ENCODE peak calls at places on chromosomes 6 and 20, in four cellular contexts. One of them, this sample, is unnamed. For H3K4me1, the result is how much of the 10 kb centered on the place peaks cover.

GRCh38 chr6:50824505-50824904 is 5.8 kb downstream of the TFAP2B start:
- DNase-seq in thoracic aorta: no peak
- DNase-seq in upper lobe of right lung: no peak
- DNase-seq in IMR-90: no peak
- DNase-seq in this sample: no peak

GRCh38 chr6:166365221-166365620 is 17.5 kb downstream of the MPC1 start:
- DNase-seq in thoracic aorta: peak
- DNase-seq in IMR-90: peak
- DNase-seq in upper lobe of right lung: no peak
- DNase-seq in this sample: no peak

GRCh38 chr6:32153835-32154513 is at the start of gene PPT2:
- DNase-seq in IMR-90: peak
- DNase-seq in upper lobe of right lung: peak
- DNase-seq in thoracic aorta: peak
- DNase-seq in this sample: peak

GRCh38 chr6:38131527-38131965 is 312.0 kb downstream of the ZFAND3 start:
- DNase-seq in thoracic aorta: no peak
- DNase-seq in IMR-90: peak
- DNase-seq in upper lobe of right lung: no peak
- DNase-seq in this sample: no peak

GRCh38 chr6:53066059-53066406 is 829 bp downstream of the FBXO9 start:
- DNase-seq in IMR-90: peak
- DNase-seq in upper lobe of right lung: peak
- DNase-seq in thoracic aorta: no peak
- DNase-seq in this sample: peak

GRCh38 chr6:97586344-97586743 is 303.3 kb upstream of the MMS22L start:
- DNase-seq in IMR-90: peak
- DNase-seq in thoracic aorta: no peak
- DNase-seq in upper lobe of right lung: no peak
- DNase-seq in this sample: no peak

GRCh38 chr6:166556336-166556735 is 30.1 kb downstream of the RAMACL start:
- DNase-seq in IMR-90: peak
- DNase-seq in upper lobe of right lung: no peak
- DNase-seq in thoracic aorta: no peak
- DNase-seq in this sample: no peak

GRCh38 chr6:30216096-30216495 is 2.9 kb upstream of the TRIM26 start:
- DNase-seq in thoracic aorta: no peak
- DNase-seq in upper lobe of right lung: no peak
- DNase-seq in IMR-90: no peak
- DNase-seq in this sample: no peak

GRCh38 chr20:33789109-33789857 is 21.9 kb upstream of the CHMP4B start:
- DNase-seq in thoracic aorta: peak
- DNase-seq in upper lobe of right lung: peak
- DNase-seq in IMR-90: peak
- DNase-seq in this sample: peak

GRCh38 chr6:25253371-25253770 is 25.8 kb upstream of the CARMIL1 start:
- DNase-seq in IMR-90: no peak
- DNase-seq in upper lobe of right lung: no peak
- DNase-seq in thoracic aorta: no peak
- DNase-seq in this sample: no peak

GRCh38 chr6:95294047-95294446 is 283.3 kb upstream of the MANEA start:
- DNase-seq in IMR-90: no peak
- DNase-seq in thoracic aorta: no peak
- DNase-seq in upper lobe of right lung: no peak
- DNase-seq in this sample: no peak

GRCh38 chr6:18413320-18413830 is 26.2 kb downstream of the RNF144B start:
- DNase-seq in IMR-90: no peak
- DNase-seq in upper lobe of right lung: no peak
- DNase-seq in thoracic aorta: no peak
- DNase-seq in this sample: no peak

GRCh38 chr6:146336200-146336599 is 207.4 kb upstream of the RAB32 start:
- DNase-seq in upper lobe of right lung: no peak
- DNase-seq in thoracic aorta: no peak
- DNase-seq in IMR-90: no peak
- DNase-seq in this sample: no peak

DNA sequence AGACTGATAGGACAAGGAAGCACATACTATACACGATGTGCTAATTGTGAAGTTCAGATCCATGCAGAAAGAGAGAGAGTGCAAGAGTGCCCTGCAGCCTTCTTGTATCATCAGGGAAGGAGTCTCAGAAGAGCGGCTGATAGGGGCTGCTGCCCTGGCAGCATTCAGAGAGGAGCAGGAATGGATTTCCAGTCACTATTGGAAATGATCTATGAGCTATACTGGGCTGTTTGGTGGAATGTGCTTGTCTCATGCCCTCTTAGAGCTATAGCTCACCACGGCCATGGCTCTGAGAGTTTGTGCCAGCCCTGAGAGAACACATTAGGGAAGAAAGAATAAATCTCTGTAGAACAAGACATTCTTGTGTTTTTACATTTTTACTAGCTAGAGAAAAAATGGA is 212.6 kb upstream of the RAB32 start:
- DNase-seq in upper lobe of right lung: no peak
- DNase-seq in thoracic aorta: no peak
- DNase-seq in IMR-90: no peak
- DNase-seq in this sample: no peak
- H3K4me1 ChIP-seq in upper lobe of right lung: under half
- H3K4me1 ChIP-seq in thoracic aorta: under half
- H3K4me1 ChIP-seq in IMR-90: under half
- H3K4me1 ChIP-seq in this sample: under half

DNA sequence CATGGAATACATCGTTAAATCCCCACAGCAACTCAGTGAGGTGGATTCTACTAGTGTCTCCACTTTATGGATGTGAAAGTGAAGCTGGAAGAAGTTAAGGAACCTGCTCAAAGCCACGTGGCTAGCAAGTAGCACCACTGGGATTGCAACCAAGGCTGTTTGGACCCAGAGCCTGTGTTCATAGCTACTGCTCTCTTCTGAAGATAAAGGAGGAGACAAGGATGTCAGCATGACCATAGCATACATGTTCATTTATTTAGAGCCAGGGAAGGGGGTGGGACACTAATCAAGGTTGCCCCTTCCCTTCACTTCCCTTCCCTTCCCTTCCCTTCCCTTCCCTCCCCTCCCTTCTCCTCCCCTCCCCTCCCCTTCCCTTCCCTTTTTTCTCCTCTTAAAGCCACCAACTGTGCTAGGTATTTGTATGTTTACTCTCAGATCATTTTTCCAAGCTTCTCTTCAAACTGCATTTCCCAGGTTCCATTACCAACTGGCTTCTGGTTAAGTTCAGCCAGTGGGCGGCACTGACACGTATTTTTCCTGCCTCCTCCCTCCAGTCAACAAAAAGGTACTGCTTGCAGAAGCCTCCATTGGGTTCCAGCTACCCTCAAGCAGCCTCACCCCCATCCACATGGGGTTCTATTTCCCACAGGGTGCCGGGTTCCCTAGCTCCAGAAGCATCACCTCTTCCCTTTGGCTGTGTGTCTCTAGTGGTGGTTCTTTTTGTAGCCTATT is 134.9 kb downstream of the BCAS1 start:
- DNase-seq in IMR-90: no peak
- DNase-seq in thoracic aorta: no peak
- DNase-seq in upper lobe of right lung: no peak
- DNase-seq in this sample: no peak
- H3K4me1 ChIP-seq in IMR-90: under half
- H3K4me1 ChIP-seq in thoracic aorta: under half
- H3K4me1 ChIP-seq in upper lobe of right lung: under half
- H3K4me1 ChIP-seq in this sample: under half

DNA sequence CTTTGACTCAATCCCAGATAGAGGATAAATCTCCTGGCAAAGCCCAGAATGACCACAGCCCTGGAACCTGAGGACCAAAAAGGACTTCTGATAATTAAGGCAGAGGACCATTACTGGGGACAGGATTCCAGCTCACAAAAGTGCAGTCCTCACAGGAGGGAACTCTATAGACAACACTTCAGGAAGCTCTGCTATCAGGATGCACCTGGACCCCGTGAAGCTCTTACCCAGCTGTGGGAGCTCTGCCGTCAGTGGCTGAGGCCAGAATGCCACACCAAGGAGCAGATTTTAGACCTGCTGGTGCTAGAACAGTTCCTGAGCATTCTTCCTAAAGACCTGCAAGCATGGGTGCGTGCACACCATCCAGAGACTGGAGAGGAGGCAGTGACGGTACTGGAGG is 987 bp downstream of the ZSCAN16 start:
- DNase-seq in thoracic aorta: no peak
- DNase-seq in IMR-90: no peak
- DNase-seq in upper lobe of right lung: no peak
- DNase-seq in this sample: no peak
- H3K4me1 ChIP-seq in thoracic aorta: under half
- H3K4me1 ChIP-seq in IMR-90: under half
- H3K4me1 ChIP-seq in upper lobe of right lung: under half
- H3K4me1 ChIP-seq in this sample: under half

GRCh38 chr6:56050530-56050929 is 175.1 kb upstream of the BMP5 start:
- DNase-seq in upper lobe of right lung: no peak
- DNase-seq in thoracic aorta: no peak
- DNase-seq in IMR-90: no peak
- DNase-seq in this sample: no peak
- H3K4me1 ChIP-seq in upper lobe of right lung: under half
- H3K4me1 ChIP-seq in thoracic aorta: under half
- H3K4me1 ChIP-seq in IMR-90: under half
- H3K4me1 ChIP-seq in this sample: under half

DNA sequence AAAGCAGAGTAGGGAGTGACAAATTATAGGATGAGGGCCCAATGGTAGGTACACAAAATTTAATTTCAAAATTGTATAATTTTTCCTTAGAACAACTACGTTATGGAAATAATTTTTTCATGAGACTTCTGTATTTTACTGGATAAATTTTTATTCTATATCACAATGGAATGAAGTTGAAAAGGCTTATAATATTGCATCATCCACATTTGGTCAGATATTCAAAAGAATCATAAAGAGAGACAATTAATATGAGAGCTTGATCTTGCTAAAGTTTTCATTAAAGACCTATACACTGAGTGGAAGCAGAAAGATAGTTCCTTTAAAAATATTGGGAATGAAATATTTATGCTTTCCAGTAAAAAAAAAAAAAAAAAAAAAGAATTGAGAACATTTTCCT is 242.8 kb downstream of the FARS2 start:
- DNase-seq in thoracic aorta: no peak
- DNase-seq in IMR-90: no peak
- DNase-seq in upper lobe of right lung: no peak
- DNase-seq in this sample: no peak
- H3K4me1 ChIP-seq in thoracic aorta: under half
- H3K4me1 ChIP-seq in IMR-90: under half
- H3K4me1 ChIP-seq in upper lobe of right lung: under half
- H3K4me1 ChIP-seq in this sample: under half

GRCh38 chr6:134198093-134198492 is 119.8 kb downstream of the SGK1 start:
- DNase-seq in upper lobe of right lung: no peak
- DNase-seq in IMR-90: no peak
- DNase-seq in thoracic aorta: no peak
- DNase-seq in this sample: no peak

GRCh38 chr6:134195985-134196384 is 121.9 kb downstream of the SGK1 start:
- DNase-seq in IMR-90: no peak
- DNase-seq in thoracic aorta: no peak
- DNase-seq in upper lobe of right lung: no peak
- DNase-seq in this sample: no peak

GRCh38 chr6:134195164-134195906 is 122.6 kb downstream of the SGK1 start:
- DNase-seq in IMR-90: peak
- DNase-seq in thoracic aorta: no peak
- DNase-seq in upper lobe of right lung: no peak
- DNase-seq in this sample: no peak

GRCh38 chr6:134193536-134194521 is 124.1 kb downstream of the SGK1 start:
- DNase-seq in thoracic aorta: no peak
- DNase-seq in upper lobe of right lung: no peak
- DNase-seq in IMR-90: no peak
- DNase-seq in this sample: no peak

GRCh38 chr6:134196568-134197301 is 121.2 kb downstream of the SGK1 start:
- DNase-seq in thoracic aorta: no peak
- DNase-seq in IMR-90: no peak
- DNase-seq in upper lobe of right lung: no peak
- DNase-seq in this sample: no peak
- H3K4me1 ChIP-seq in thoracic aorta: under half
- H3K4me1 ChIP-seq in IMR-90: under half
- H3K4me1 ChIP-seq in upper lobe of right lung: under half
- H3K4me1 ChIP-seq in this sample: under half

GRCh38 chr20:56634307-56634706 is 5.2 kb downstream of the TFAP2C start:
- DNase-seq in thoracic aorta: no peak
- DNase-seq in IMR-90: no peak
- DNase-seq in upper lobe of right lung: no peak
- DNase-seq in this sample: no peak

GRCh38 chr20:56631318-56631989 is 2.3 kb downstream of the TFAP2C start:
- DNase-seq in thoracic aorta: no peak
- DNase-seq in upper lobe of right lung: no peak
- DNase-seq in IMR-90: no peak
- DNase-seq in this sample: no peak

GRCh38 chr20:56630506-56631317 is 1.6 kb downstream of the TFAP2C start:
- DNase-seq in IMR-90: no peak
- DNase-seq in thoracic aorta: no peak
- DNase-seq in upper lobe of right lung: no peak
- DNase-seq in this sample: peak

GRCh38 chr20:56630086-56630493 is 984 bp downstream of the TFAP2C start:
- DNase-seq in IMR-90: no peak
- DNase-seq in thoracic aorta: no peak
- DNase-seq in upper lobe of right lung: peak
- DNase-seq in this sample: no peak

DNA sequence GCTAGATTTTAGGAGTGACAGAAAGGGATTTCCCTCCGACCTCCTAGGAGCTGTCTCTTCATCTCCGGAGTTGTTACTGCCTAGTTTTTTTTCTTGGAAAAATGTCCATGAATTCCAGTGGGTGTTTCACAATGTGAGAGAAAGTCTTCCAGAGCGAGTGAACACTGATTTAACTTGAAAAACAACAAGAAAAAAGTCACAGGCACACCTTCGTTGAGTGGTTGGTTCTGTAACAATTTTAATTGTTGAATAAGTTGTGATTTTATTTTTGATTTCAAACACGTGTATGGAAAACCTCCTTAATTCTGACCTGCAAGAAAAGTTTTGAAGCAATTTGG is 2.9 kb downstream of the TFAP2C start:
- DNase-seq in thoracic aorta: no peak
- DNase-seq in upper lobe of right lung: no peak
- DNase-seq in IMR-90: no peak
- DNase-seq in this sample: no peak
- H3K4me1 ChIP-seq in thoracic aorta: under half
- H3K4me1 ChIP-seq in upper lobe of right lung: under half
- H3K4me1 ChIP-seq in IMR-90: under half
- H3K4me1 ChIP-seq in this sample: under half

GRCh38 chr20:23361108-23361650 is 803 bp upstream of the GZF1 start:
- DNase-seq in upper lobe of right lung: no peak
- DNase-seq in thoracic aorta: no peak
- DNase-seq in IMR-90: peak
- DNase-seq in this sample: no peak
- H3K4me1 ChIP-seq in upper lobe of right lung: under half
- H3K4me1 ChIP-seq in thoracic aorta: under half
- H3K4me1 ChIP-seq in IMR-90: under half
- H3K4me1 ChIP-seq in this sample: under half

This sample was measured in right cardiac atrium.